ENCODE peak calls at places on chromosome 1, in five cellular contexts. M, H, D, Z and N are unnamed samples.

GRCh38 chr1:198560093-198560638 is 19.7 kb upstream of the ATP6V1G3 start:
- DNase-seq in H (no peak), M (no peak), D (no peak), Z (peak; percentile 42), N (no peak)

GRCh38 chr1:17170571-17170970 is 34.4 kb upstream of the PADI1 start:
- DNase-seq in Z (peak; percentile 65), D (no peak), M (peak; percentile 85), H (no peak), N (no peak)

GRCh38 chr1:205191127-205191577 is 20.4 kb downstream of the DSTYK start:
- DNase-seq in M (peak; percentile 72), H (no peak), D (no peak), Z (no peak), N (no peak)

GRCh38 chr1:89872567-89872966 is 51.7 kb downstream of the LRRC8D start:
- DNase-seq in D (no peak), M (no peak), Z (no peak), H (no peak), N (no peak)

GRCh38 chr1:208170252-208170651 is 73.9 kb downstream of the PLXNA2 start:
- DNase-seq in Z (no peak), H (no peak), D (no peak), M (no peak), N (peak; percentile 35)

GRCh38 chr1:153642161-153642560 is 8.3 kb downstream of the CHTOP start:
- DNase-seq in Z (no peak), D (no peak), M (no peak), H (no peak), N (no peak)

GRCh38 chr1:28395181-28395580 is 25.6 kb downstream of the PHACTR4 start:
- DNase-seq in H (no peak), Z (no peak), D (no peak), M (no peak), N (no peak)

GRCh38 chr1:89897347-89898133 is 76.7 kb downstream of the LRRC8D start:
- DNase-seq in M (no peak), Z (no peak), H (no peak), D (no peak), N (no peak)

GRCh38 chr1:42963378-42964005 is 4.8 kb upstream of the SLC2A1 start:
- DNase-seq in H (peak; percentile 95), Z (no peak), D (peak; percentile 58), M (peak; percentile 83), N (no peak)